ENCODE peak calls at places on chromosomes 4 and X, in five cellular contexts. V, I, X, Y and R are unnamed samples.

GRCh38 chr4:184636144-184636543 is 13.1 kb downstream of the CASP3 start:
- DNase-seq in V (no peak), I (no peak), X (no peak), Y (no peak), R (no peak)

GRCh38 chr4:142960134-142960533 is 114.0 kb upstream of the INPP4B start:
- DNase-seq in V (no peak), I (no peak), X (no peak), Y (no peak), R (no peak)

GRCh38 chrX:10021461-10022272 is 54.5 kb downstream of the CLDN34 start:
- DNase-seq in V (no peak), I (no peak), X (no peak), Y (no peak), R (no peak)

GRCh38 chr4:7960790-7961655 is 21.4 kb upstream of the AFAP1 start:
- DNase-seq in V (no peak), I (peak; percentile 34), X (peak; percentile 98), Y (no peak), R (no peak)

GRCh38 chr4:150209140-150209829 is 131.0 kb downstream of the DCLK2 start:
- DNase-seq in V (peak; percentile 49), I (peak; percentile 71), X (peak; percentile 13), Y (peak; percentile 78), R (no peak)

GRCh38 chr4:84499065-84499982 is at the start of gene NKX6-1:
- DNase-seq in V (peak; percentile 80), I (no peak), X (peak; percentile 41), Y (peak; percentile 72), R (peak; percentile 51)

GRCh38 chrX:19649227-19650009 is 134.1 kb upstream of the MAP3K15 start:
- DNase-seq in V (no peak), I (no peak), X (peak; percentile 50), Y (no peak), R (no peak)

GRCh38 chrX:148380614-148381561 is 119.5 kb upstream of the AFF2 start:
- DNase-seq in V (no peak), I (no peak), X (no peak), Y (no peak), R (no peak)

GRCh38 chr4:101643201-101643600 is 147.3 kb upstream of the BANK1 start:
- DNase-seq in V (no peak), I (no peak), X (no peak), Y (no peak), R (no peak)

GRCh38 chr4:16860506-16860905 is 37.9 kb downstream of the LDB2 start:
- DNase-seq in V (no peak), I (no peak), X (peak; percentile 73), Y (no peak), R (no peak)

GRCh38 chr4:40976343-40976742 is 226.6 kb downstream of the NSUN7 start:
- DNase-seq in V (peak; percentile 68), I (no peak), X (no peak), Y (no peak), R (no peak)

GRCh38 chr4:141686929-141687328 is 50.5 kb downstream of the IL15 start:
- DNase-seq in V (peak; percentile 11), I (no peak), X (no peak), Y (no peak), R (no peak)

GRCh38 chr4:1359161-1359535 is 12.1 kb downstream of the UVSSA start:
- DNase-seq in V (no peak), I (no peak), X (no peak), Y (no peak), R (no peak)

GRCh38 chr4:152536545-152537182 is 772 bp upstream of the FBXW7 start:
- DNase-seq in V (peak; percentile 43), I (no peak), X (peak; percentile 4), Y (no peak), R (no peak)

GRCh38 chr4:54961357-54961975 is 163.9 kb downstream of the KDR start:
- DNase-seq in V (peak; percentile 34), I (no peak), X (peak; percentile 7), Y (no peak), R (no peak)

GRCh38 chrX:133985164-133986007 is at the start of gene GPC3:
- DNase-seq in V (no peak), I (no peak), X (no peak), Y (peak; percentile 42), R (no peak)

GRCh38 chrX:10769165-10769564 is 148.8 kb upstream of the MID1 start:
- DNase-seq in V (peak; percentile 28), I (no peak), X (no peak), Y (no peak), R (no peak)

GRCh38 chr4:1547863-1548637 is 136.1 kb downstream of the FAM53A start:
- DNase-seq in V (no peak), I (no peak), X (no peak), Y (peak; percentile 74), R (no peak)

GRCh38 chr4:184961693-184962092 is 56.6 kb upstream of the HELT start:
- DNase-seq in V (peak; percentile 25), I (no peak), X (no peak), Y (no peak), R (no peak)

GRCh38 chrX:2928127-2928582 is 984 bp downstream of the ARSD start:
- DNase-seq in V (no peak), I (no peak), X (no peak), Y (peak; percentile 57), R (peak; percentile 63)

GRCh38 chrX:150926304-150926703 is 27.8 kb upstream of the CD99L2 start:
- DNase-seq in V (no peak), I (no peak), X (peak; percentile 5), Y (no peak), R (no peak)

GRCh38 chrX:22666441-22666840 is 333.3 kb upstream of the DDX53 start:
- DNase-seq in V (no peak), I (no peak), X (no peak), Y (no peak), R (no peak)

GRCh38 chr4:147799986-147800555 is 68.2 kb downstream of the ARHGAP10 start:
- DNase-seq in V (no peak), I (no peak), X (no peak), Y (no peak), R (no peak)

GRCh38 chr4:38902695-38903094 is 35.1 kb downstream of the FAM114A1 start:
- DNase-seq in V (peak; percentile 17), I (no peak), X (no peak), Y (no peak), R (no peak)